ENCODE peak calls at places on chromosomes 7 and 10, in ten cellular contexts. One of them, this sample, is unnamed.

GRCh38 chr10:125343118-125343752 is 182.9 kb upstream of the CTBP2 start:
- DNase-seq in left ventricle myocardium inferior: no peak
- DNase-seq in HCT116: peak
- DNase-seq in thoracic aorta: no peak
- DNase-seq in IMR-90: peak
- DNase-seq in GM23338: peak
- DNase-seq in endodermal cell: peak
- DNase-seq in tibial artery: no peak
- DNase-seq in cardiac muscle cell: peak
- DNase-seq in uterus: no peak
- DNase-seq in this sample: peak

GRCh38 chr10:129448539-129448938 is 18.5 kb upstream of the MGMT start:
- DNase-seq in left ventricle myocardium inferior: no peak
- DNase-seq in GM23338: no peak
- DNase-seq in cardiac muscle cell: no peak
- DNase-seq in thoracic aorta: no peak
- DNase-seq in endodermal cell: no peak
- DNase-seq in uterus: no peak
- DNase-seq in IMR-90: no peak
- DNase-seq in tibial artery: no peak
- DNase-seq in HCT116: no peak
- DNase-seq in this sample: no peak

GRCh38 chr7:47358944-47359588 is 222.8 kb downstream of the TNS3 start:
- DNase-seq in thoracic aorta: no peak
- DNase-seq in cardiac muscle cell: no peak
- DNase-seq in endodermal cell: no peak
- DNase-seq in HCT116: no peak
- DNase-seq in tibial artery: no peak
- DNase-seq in left ventricle myocardium inferior: no peak
- DNase-seq in IMR-90: peak
- DNase-seq in GM23338: no peak
- DNase-seq in uterus: no peak
- DNase-seq in this sample: peak

GRCh38 chr10:112875474-112876267 is 74.4 kb upstream of the TCF7L2 start:
- DNase-seq in endodermal cell: no peak
- DNase-seq in tibial artery: no peak
- DNase-seq in GM23338: no peak
- DNase-seq in left ventricle myocardium inferior: no peak
- DNase-seq in thoracic aorta: peak
- DNase-seq in cardiac muscle cell: no peak
- DNase-seq in uterus: no peak
- DNase-seq in IMR-90: peak
- DNase-seq in HCT116: no peak
- DNase-seq in this sample: peak

GRCh38 chr7:93856319-93856718 is 34.2 kb downstream of the TFPI2 start:
- DNase-seq in cardiac muscle cell: no peak
- DNase-seq in endodermal cell: no peak
- DNase-seq in left ventricle myocardium inferior: no peak
- DNase-seq in HCT116: no peak
- DNase-seq in uterus: no peak
- DNase-seq in tibial artery: no peak
- DNase-seq in thoracic aorta: no peak
- DNase-seq in GM23338: no peak
- DNase-seq in IMR-90: peak
- DNase-seq in this sample: no peak

GRCh38 chr10:69814251-69814650 is 12.5 kb downstream of the COL13A1 start:
- DNase-seq in endodermal cell: no peak
- DNase-seq in HCT116: no peak
- DNase-seq in tibial artery: no peak
- DNase-seq in uterus: no peak
- DNase-seq in thoracic aorta: no peak
- DNase-seq in GM23338: no peak
- DNase-seq in left ventricle myocardium inferior: no peak
- DNase-seq in cardiac muscle cell: no peak
- DNase-seq in IMR-90: no peak
- DNase-seq in this sample: no peak

GRCh38 chr7:103592844-103593243 is 146.8 kb upstream of the SLC26A5 start:
- DNase-seq in tibial artery: no peak
- DNase-seq in IMR-90: no peak
- DNase-seq in thoracic aorta: no peak
- DNase-seq in cardiac muscle cell: no peak
- DNase-seq in left ventricle myocardium inferior: no peak
- DNase-seq in GM23338: no peak
- DNase-seq in endodermal cell: no peak
- DNase-seq in HCT116: no peak
- DNase-seq in uterus: no peak
- DNase-seq in this sample: no peak

GRCh38 chr7:46566375-46566774 is 645.3 kb upstream of the IGFBP3 start:
- DNase-seq in IMR-90: peak
- DNase-seq in thoracic aorta: no peak
- DNase-seq in endodermal cell: no peak
- DNase-seq in cardiac muscle cell: no peak
- DNase-seq in uterus: no peak
- DNase-seq in HCT116: no peak
- DNase-seq in GM23338: no peak
- DNase-seq in left ventricle myocardium inferior: no peak
- DNase-seq in tibial artery: no peak
- DNase-seq in this sample: peak

GRCh38 chr10:35331894-35332640 is 4.2 kb upstream of the CCNY start:
- DNase-seq in HCT116: peak
- DNase-seq in IMR-90: peak
- DNase-seq in GM23338: no peak
- DNase-seq in endodermal cell: no peak
- DNase-seq in left ventricle myocardium inferior: no peak
- DNase-seq in cardiac muscle cell: peak
- DNase-seq in uterus: peak
- DNase-seq in tibial artery: no peak
- DNase-seq in thoracic aorta: no peak
- DNase-seq in this sample: peak

GRCh38 chr10:130341325-130341724 is 205.1 kb downstream of the GLRX3 start:
- DNase-seq in left ventricle myocardium inferior: no peak
- DNase-seq in HCT116: no peak
- DNase-seq in uterus: no peak
- DNase-seq in IMR-90: no peak
- DNase-seq in cardiac muscle cell: peak
- DNase-seq in tibial artery: no peak
- DNase-seq in endodermal cell: peak
- DNase-seq in thoracic aorta: no peak
- DNase-seq in GM23338: no peak
- DNase-seq in this sample: no peak

DNA sequence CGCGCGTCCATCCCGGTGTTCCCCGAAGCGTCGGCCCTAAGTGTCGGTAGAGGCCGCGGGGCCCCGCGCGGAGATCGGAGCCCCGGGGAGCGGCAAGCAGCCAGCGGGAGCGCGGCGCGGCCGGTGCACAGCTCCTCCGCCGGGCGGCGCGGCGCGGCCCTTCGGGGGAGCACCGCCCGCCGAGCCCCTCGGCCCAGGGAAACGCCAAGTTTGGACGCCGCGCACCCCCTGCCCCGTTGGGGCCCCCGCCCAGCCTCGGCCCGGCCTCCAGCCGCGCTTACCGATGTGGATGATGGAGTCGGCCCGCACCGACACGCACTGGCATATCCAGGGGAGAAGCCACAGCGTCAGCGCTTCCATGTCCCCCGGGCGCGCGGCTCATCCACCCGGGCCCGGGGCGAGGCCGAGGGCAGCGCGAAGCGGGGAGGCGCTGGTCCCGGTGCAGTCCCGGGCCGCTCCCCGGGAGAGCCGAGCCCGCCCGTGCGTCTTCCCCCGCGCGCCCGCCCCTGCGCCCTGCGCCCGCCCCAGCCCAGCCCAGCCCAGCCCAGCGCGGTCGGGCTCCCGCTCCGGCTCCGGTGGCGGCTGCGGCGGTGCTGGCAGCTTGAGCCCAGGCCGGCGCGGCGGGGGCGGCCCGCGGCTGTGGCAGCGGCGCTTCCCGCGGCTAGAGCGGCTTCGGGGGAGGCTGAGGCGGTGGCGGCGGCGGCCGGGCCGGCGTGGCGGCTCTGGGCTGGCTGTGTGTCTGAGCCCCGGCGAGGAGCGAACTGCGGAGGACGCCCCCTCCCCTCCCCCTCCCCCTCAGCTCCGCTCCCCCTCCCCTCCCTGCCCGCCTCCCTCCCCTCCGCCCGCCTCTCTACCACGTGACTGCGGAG is at the start of gene GRID1:
- DNase-seq in left ventricle myocardium inferior: no peak
- DNase-seq in endodermal cell: peak
- DNase-seq in GM23338: peak
- DNase-seq in HCT116: no peak
- DNase-seq in tibial artery: peak
- DNase-seq in cardiac muscle cell: peak
- DNase-seq in thoracic aorta: no peak
- DNase-seq in uterus: peak
- DNase-seq in IMR-90: no peak
- DNase-seq in this sample: no peak
- H3K4me3 ChIP-seq in left ventricle myocardium inferior: peak
- H3K4me3 ChIP-seq in endodermal cell: no peak
- H3K4me3 ChIP-seq in GM23338: peak
- H3K4me3 ChIP-seq in HCT116: peak
- H3K4me3 ChIP-seq in tibial artery: peak
- H3K4me3 ChIP-seq in cardiac muscle cell: peak
- H3K4me3 ChIP-seq in thoracic aorta: peak
- H3K4me3 ChIP-seq in uterus: peak
- H3K4me3 ChIP-seq in IMR-90: peak
- H3K4me3 ChIP-seq in this sample: no peak

GRCh38 chr7:51000956-51001355 is 218.3 kb upstream of the GRB10 start:
- DNase-seq in uterus: no peak
- DNase-seq in endodermal cell: no peak
- DNase-seq in GM23338: peak
- DNase-seq in thoracic aorta: no peak
- DNase-seq in HCT116: no peak
- DNase-seq in IMR-90: no peak
- DNase-seq in tibial artery: no peak
- DNase-seq in cardiac muscle cell: no peak
- DNase-seq in left ventricle myocardium inferior: no peak
- DNase-seq in this sample: no peak
- TF ChIP-seq CTCF in uterus: no peak
- TF ChIP-seq CTCF in endodermal cell: peak
- TF ChIP-seq CTCF in GM23338: peak
- TF ChIP-seq CTCF in thoracic aorta: no peak
- TF ChIP-seq CTCF in HCT116: peak
- TF ChIP-seq CTCF in IMR-90: no peak
- TF ChIP-seq CTCF in tibial artery: no peak
- TF ChIP-seq CTCF in cardiac muscle cell: no peak
- TF ChIP-seq CTCF in left ventricle myocardium inferior: peak
- TF ChIP-seq CTCF in this sample: peak

DNA sequence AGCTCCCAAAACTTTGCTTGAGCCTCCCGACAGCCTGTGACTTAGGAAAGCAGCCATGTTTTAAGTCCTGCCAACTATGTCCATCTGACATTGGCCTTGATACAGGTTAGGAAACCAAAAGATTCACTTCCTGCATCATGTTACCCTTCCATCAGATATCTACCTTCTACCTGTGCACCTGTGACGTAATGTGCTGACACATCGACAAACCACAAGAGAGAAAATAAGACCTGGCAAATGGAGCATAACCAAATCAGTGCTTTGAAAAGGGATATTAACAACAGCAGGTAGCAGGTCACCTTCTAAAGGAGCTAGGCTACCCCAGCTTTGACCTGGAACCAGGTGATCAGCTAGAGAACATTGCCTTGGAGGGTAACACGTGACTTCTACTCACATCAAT is 14.8 kb upstream of the PRR15 start:
- DNase-seq in left ventricle myocardium inferior: no peak
- DNase-seq in GM23338: no peak
- DNase-seq in HCT116: no peak
- DNase-seq in cardiac muscle cell: no peak
- DNase-seq in endodermal cell: no peak
- DNase-seq in IMR-90: no peak
- DNase-seq in thoracic aorta: no peak
- DNase-seq in uterus: no peak
- DNase-seq in tibial artery: no peak
- DNase-seq in this sample: no peak
- H3K4me3 ChIP-seq in left ventricle myocardium inferior: no peak
- H3K4me3 ChIP-seq in GM23338: no peak
- H3K4me3 ChIP-seq in HCT116: no peak
- H3K4me3 ChIP-seq in cardiac muscle cell: no peak
- H3K4me3 ChIP-seq in endodermal cell: no peak
- H3K4me3 ChIP-seq in IMR-90: no peak
- H3K4me3 ChIP-seq in thoracic aorta: no peak
- H3K4me3 ChIP-seq in uterus: no peak
- H3K4me3 ChIP-seq in tibial artery: no peak
- H3K4me3 ChIP-seq in this sample: no peak

DNA sequence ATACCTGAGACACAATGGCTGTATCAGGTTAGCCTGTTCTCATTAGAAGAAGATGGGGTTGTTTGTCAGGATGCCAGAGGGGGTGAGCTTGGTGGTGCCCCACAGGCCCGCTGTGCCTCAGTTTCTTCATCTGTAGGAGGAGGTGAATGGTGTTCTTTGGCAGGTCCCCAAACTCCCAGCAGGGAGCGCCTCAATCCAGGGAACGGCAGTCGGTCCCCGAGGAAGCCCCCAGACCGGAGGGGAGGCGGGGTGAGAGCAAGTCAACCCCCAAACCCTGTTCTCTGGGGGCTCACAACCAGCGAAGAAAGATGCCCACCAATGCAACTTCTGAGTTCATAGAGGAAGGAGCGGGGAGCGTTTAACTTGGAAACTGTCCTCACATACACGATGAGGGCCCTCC is 16.0 kb downstream of the C10orf105 start:
- DNase-seq in tibial artery: no peak
- DNase-seq in left ventricle myocardium inferior: no peak
- DNase-seq in GM23338: no peak
- DNase-seq in IMR-90: no peak
- DNase-seq in thoracic aorta: no peak
- DNase-seq in HCT116: no peak
- DNase-seq in cardiac muscle cell: no peak
- DNase-seq in uterus: no peak
- DNase-seq in endodermal cell: no peak
- DNase-seq in this sample: no peak
- TF ChIP-seq CTCF in tibial artery: no peak
- TF ChIP-seq CTCF in left ventricle myocardium inferior: no peak
- TF ChIP-seq CTCF in GM23338: peak
- TF ChIP-seq CTCF in IMR-90: no peak
- TF ChIP-seq CTCF in thoracic aorta: no peak
- TF ChIP-seq CTCF in HCT116: peak
- TF ChIP-seq CTCF in cardiac muscle cell: no peak
- TF ChIP-seq CTCF in uterus: no peak
- TF ChIP-seq CTCF in endodermal cell: no peak
- TF ChIP-seq CTCF in this sample: no peak

This sample was measured in fibroblast of mammary gland.